ENCODE peak calls at places on chromosome 9, in seven cellular contexts. W, R, N, M, I, V and K are unnamed samples.

GRCh38 chr9:127755558-127756060 is 20.5 kb upstream of the TOR2A start:
- DNase-seq in W (no peak), R (no peak), N (no peak), M (no peak), I (no peak), V (no peak), K (no peak)

GRCh38 chr9:75814667-75815066 is 75.8 kb upstream of the PCSK5 start:
- DNase-seq in W (no peak), R (no peak), N (no peak), M (no peak), I (no peak), V (no peak), K (no peak)

GRCh38 chr9:124011460-124012301 is at the start of gene LHX2:
- DNase-seq in W (peak; percentile 98), R (no peak), N (peak; percentile 90), M (peak; percentile 50), I (no peak), V (peak; percentile 88), K (peak; percentile 75)

GRCh38 chr9:122115176-122116035 is 22.3 kb upstream of the TTLL11 start:
- DNase-seq in W (no peak), R (no peak), N (no peak), M (no peak), I (no peak), V (no peak), K (no peak)

GRCh38 chr9:76654575-76654974 is 109.7 kb upstream of the PCA3 start:
- DNase-seq in W (no peak), R (no peak), N (no peak), M (no peak), I (no peak), V (no peak), K (no peak)

GRCh38 chr9:78288214-78288892 is 8.6 kb upstream of the PSAT1 start:
- DNase-seq in W (no peak), R (no peak), N (no peak), M (no peak), I (peak; percentile 29), V (no peak), K (no peak)

GRCh38 chr9:125549465-125550215 is 157.4 kb downstream of the MAPKAP1 start:
- DNase-seq in W (no peak), R (no peak), N (no peak), M (no peak), I (peak; percentile 57), V (no peak), K (no peak)

GRCh38 chr9:68793605-68794343 is 88.7 kb downstream of the PIP5K1B start:
- DNase-seq in W (no peak), R (peak; percentile 34), N (no peak), M (no peak), I (no peak), V (no peak), K (no peak)

GRCh38 chr9:17063535-17064135 is 71.2 kb upstream of the CNTLN start:
- DNase-seq in W (peak; percentile 46), R (no peak), N (peak; percentile 56), M (no peak), I (peak; percentile 45), V (no peak), K (peak; percentile 32)

GRCh38 chr9:126661521-126662251 is 48.0 kb downstream of the LMX1B start:
- DNase-seq in W (peak; percentile 71), R (no peak), N (no peak), M (peak; percentile 34), I (peak; percentile 41), V (peak; percentile 90), K (peak; percentile 12)
- TF ChIP-seq YY1 in W (no peak), R (no peak), N (no peak), M (no peak), I (no peak), V (no peak), K (no peak)

GRCh38 chr9:19481471-19481870 is 72.7 kb downstream of the ACER2 start:
- DNase-seq in W (no peak), R (no peak), N (no peak), M (no peak), I (no peak), V (no peak), K (no peak)
- H3K27me3 ChIP-seq in W (no peaks in the 10 kb centered on the region), R (no peaks in the 10 kb centered on the region), N (peaks cover 7% of the 10 kb centered on the region), M (no peaks in the 10 kb centered on the region), I (no peaks in the 10 kb centered on the region), V (no peaks in the 10 kb centered on the region), K (peaks cover 5% of the 10 kb centered on the region)

DNA sequence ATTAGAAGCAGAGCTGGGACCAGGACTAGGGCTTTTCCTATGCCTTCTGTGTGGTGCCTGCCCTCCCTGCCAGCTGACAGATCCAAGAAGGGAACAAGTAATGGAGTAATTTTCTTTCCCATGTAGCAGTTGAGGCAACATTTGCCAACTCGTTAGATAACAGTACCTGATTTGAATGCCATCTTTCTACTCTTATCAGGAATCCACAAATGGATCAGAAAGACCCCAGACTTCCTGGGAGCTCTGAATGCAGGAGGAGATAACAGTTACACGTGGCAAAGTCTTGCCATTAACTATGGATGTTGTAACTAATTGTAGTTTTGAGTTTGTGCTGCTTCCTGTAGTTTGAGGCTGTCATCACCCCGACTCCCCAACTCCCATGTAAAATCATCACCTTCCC is 39.2 kb downstream of the RCL1 start:
- DNase-seq in W (no peak), R (no peak), N (no peak), M (no peak), I (no peak), V (no peak), K (no peak)
- TF ChIP-seq YY1 in W (no peak), R (no peak), N (no peak), M (no peak), I (no peak), V (no peak), K (no peak)

DNA sequence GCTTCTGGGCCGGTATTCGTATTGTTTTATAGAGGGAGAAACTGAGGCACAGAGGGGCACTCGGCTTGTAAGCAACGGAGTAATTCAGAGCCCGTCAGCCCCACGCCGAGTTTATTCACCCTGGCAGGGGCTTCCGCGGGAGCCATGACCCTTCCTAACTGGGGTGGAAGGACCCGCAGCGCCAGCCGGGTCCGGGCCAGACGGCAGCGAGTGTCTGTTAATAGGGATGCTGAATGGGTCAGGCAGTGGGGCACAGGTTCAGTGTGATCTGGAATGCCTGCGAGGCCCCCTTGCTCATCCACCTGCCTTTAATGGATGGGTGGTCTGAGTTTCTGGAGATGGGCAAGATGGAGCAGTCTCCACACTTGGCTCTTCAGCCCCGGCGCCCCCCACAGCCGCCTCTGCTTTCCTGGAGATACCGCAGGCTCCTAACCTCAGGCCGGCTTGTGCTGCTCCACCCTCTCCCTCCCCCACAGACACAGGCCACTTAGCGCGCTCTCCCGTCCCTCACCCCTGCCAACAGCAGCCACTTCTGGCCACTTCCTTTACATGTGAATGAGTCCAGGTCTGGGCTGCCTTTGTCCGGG is 147.0 kb downstream of the ERCC6L2 start:
- DNase-seq in W (peak; percentile 75), R (no peak), N (peak; percentile 54), M (peak; percentile 67), I (no peak), V (peak; percentile 31), K (no peak)
- H3K27me3 ChIP-seq in W (peaks cover 51% of the 10 kb centered on the region), R (peaks cover 22% of the 10 kb centered on the region), N (peaks cover 6% of the 10 kb centered on the region), M (no peaks in the 10 kb centered on the region), I (no peaks in the 10 kb centered on the region), V (peaks cover 77% of the 10 kb centered on the region), K (no peaks in the 10 kb centered on the region)

DNA sequence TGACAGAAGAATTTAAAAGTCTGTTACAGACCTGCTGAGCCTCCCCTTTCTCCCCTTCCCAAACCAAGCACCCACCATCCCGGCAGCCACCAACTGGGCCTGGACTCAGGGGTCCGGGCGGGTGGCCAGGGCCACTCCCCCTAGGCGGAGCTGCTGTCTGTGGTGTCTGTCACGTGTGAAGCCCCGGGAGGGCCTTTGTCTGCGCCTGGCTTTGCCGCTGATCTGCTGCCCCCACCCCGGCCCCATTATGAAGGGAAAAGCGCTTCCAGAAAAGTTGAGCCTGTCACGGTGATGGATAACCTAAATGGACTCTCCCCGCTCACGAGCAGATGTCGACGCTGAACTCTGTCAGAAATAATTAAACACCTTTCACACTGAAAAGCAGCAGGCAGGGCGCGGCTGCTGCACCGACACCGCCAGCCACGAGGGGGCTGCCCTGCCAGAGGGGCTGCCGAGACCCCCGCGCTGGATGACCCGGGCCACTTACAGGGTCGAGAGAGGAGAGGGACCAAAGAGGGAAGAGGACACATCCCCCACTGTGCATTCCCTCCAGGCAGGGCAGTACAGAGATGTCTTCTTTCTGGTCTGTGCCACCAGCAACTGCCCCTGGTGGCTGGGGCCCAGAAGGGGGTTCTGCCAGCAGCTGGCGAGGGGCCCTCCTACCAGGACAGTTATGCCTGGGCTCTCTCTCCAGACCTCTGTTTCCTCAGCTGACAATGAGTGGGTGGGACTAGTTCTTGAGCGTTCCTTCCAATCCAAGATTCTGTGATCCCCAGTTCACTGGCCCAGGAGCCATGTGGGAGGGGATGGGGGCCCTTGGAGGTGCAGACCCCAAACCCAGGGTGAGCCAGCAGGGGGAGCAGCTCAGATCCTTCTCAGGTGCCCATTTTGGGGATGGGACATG is 36.0 kb upstream of the BARHL1 start:
- DNase-seq in W (no peak), R (no peak), N (peak; percentile 96), M (peak; percentile 55), I (no peak), V (peak; percentile 34), K (no peak)
- TF ChIP-seq YY1 in W (no peak), R (no peak), N (no peak), M (no peak), I (no peak), V (peak; percentile 81), K (no peak)

DNA sequence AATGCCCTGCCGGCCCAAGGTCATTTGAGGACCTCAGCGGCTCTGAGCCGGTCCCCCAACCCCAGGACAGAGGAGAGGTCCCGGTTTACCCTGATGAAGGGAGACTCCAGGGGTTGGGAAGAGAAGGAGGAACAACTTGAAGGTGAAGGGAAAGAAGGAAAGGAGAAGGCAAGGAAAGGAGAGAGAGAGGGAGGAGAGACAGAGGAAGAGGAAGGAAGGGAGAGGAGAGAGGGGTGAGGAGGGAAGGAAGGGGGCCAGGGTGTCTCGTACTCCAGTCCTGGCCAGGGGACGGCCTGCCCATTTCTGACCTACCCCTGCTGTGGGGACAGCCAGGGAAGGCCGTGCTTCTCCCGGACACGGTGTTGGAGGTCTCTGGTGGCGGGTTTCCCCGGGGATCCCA is 1.9 kb downstream of the PRRX2 start:
- DNase-seq in W (no peak), R (no peak), N (no peak), M (no peak), I (no peak), V (no peak), K (no peak)
- H3K27me3 ChIP-seq in W (peaks cover 4% of the 10 kb centered on the region), R (peaks cover 2% of the 10 kb centered on the region), N (no peaks in the 10 kb centered on the region), M (peaks cover 19% of the 10 kb centered on the region), I (peaks cover 19% of the 10 kb centered on the region), V (peaks cover 29% of the 10 kb centered on the region), K (no peaks in the 10 kb centered on the region)

DNA sequence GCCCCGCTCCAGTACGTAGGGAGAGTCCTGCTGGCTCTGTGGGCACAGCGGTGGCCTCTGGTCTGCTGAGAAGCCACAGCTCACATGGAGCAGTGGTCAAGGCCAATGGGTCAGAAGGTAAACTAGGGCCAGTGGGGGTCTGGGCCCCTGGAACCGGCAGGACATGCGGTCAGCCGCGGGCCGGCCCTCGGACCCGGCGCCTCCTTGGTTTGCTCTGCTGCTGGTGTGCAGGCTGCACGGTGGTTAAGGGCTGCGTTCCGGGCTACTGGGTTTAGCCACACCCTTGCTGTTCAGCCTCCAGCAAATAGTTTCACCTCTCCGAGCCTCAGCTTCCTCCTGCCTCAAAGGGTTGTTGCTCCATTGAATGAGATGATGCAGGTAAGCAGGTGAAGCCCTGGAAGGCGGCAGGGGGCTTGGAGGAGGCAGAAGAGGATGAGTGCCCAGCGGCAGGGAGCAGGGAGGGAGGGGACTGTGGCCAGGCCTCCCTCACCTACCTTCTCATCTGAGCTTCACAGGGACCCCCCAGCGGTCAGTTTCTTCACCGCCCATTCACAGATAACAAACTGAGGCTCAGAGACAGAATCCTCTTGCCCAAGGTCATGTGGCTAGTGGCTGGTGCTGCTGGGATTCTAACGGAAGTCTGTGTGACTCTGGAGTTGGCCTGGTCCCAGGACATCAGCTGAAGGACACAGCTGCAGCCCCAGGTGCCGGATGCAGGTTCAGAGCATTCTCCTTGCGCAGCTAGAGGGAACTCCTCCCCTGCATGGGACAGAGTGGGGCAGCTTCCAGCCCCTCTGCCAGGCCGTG is 3.7 kb upstream of the COL5A1 start:
- DNase-seq in W (no peak), R (no peak), N (no peak), M (no peak), I (no peak), V (no peak), K (no peak)
- TF ChIP-seq YY1 in W (no peak), R (no peak), N (no peak), M (no peak), I (no peak), V (no peak), K (no peak)